ENCODE peak calls at places on chromosomes 1 and 21, in eight cellular contexts. L is ELR; W is M059J; A is stimulated activated CD4-positive, alpha-beta T cell treated with anti-CD3 and anti-CD28 coated beads, Interleukin-4, amount 100 ng/mL, for 48 hours; T is stimulated activated CD8-positive, alpha-beta memory T cell treated with anti-CD3 and anti-CD28 coated beads, Interleukin-15, amount 100 ng/mL, for 24 hours; V is HTR-8/SVneo; M is NCI-H1930; K is T-helper 9 cell. E is an unnamed sample.

GRCh38 chr1:76835203-76835602 is 32.1 kb upstream of the ST6GALNAC5 start:
- DNase-seq in L (no peak), W (peak), A (no peak), T (no peak), V (no peak), M (no peak), K (no peak), E (no peak)

GRCh38 chr1:194014004-194014403 is 827.6 kb upstream of the B3GALT2 start:
- DNase-seq in L (peak), W (peak), A (no peak), T (no peak), V (no peak), M (no peak), K (no peak), E (no peak)

GRCh38 chr1:74368335-74368734 is 133.1 kb downstream of the TNNI3K start:
- DNase-seq in L (peak), W (no peak), A (no peak), T (no peak), V (no peak), M (no peak), K (no peak), E (no peak)

GRCh38 chr1:20936621-20937020 is 149.5 kb upstream of the HP1BP3 start:
- DNase-seq in L (no peak), W (no peak), A (no peak), T (no peak), V (no peak), M (no peak), K (no peak), E (no peak)

GRCh38 chr1:228510101-228510850 is 23.1 kb downstream of the RNF187 start:
- DNase-seq in L (no peak), W (no peak), A (no peak), T (no peak), V (no peak), M (no peak), K (no peak), E (no peak)

GRCh38 chr1:65317866-65318653 is 8.7 kb downstream of the DNAJC6 start:
- DNase-seq in L (no peak), W (no peak), A (no peak), T (no peak), V (no peak), M (no peak), K (no peak), E (no peak)

GRCh38 chr1:51058863-51059262 is 43.2 kb upstream of the C1orf185 start:
- DNase-seq in L (peak), W (no peak), A (no peak), T (no peak), V (no peak), M (no peak), K (no peak), E (no peak)

GRCh38 chr1:7552402-7552801 is 218.7 kb upstream of the VAMP3 start:
- DNase-seq in L (no peak), W (peak), A (no peak), T (no peak), V (peak), M (no peak), K (no peak), E (no peak)

GRCh38 chr1:11376981-11377583 is 101.9 kb upstream of the DISP3 start:
- DNase-seq in L (no peak), W (no peak), A (no peak), T (no peak), V (no peak), M (no peak), K (no peak), E (no peak)

GRCh38 chr1:225921734-225922709 is 2.0 kb downstream of the PYCR2 start:
- DNase-seq in L (no peak), W (peak), A (no peak), T (no peak), V (no peak), M (no peak), K (no peak), E (no peak)

GRCh38 chr1:76867342-76868130 is at the start of gene ST6GALNAC5:
- DNase-seq in L (peak), W (peak), A (peak), T (no peak), V (peak), M (peak), K (no peak), E (peak)

GRCh38 chr1:218813247-218813646 is 360.4 kb upstream of the LYPLAL1 start:
- DNase-seq in L (peak), W (peak), A (no peak), T (no peak), V (no peak), M (no peak), K (no peak), E (no peak)

GRCh38 chr21:42537106-42537742 is 23.6 kb downstream of the SLC37A1 start:
- DNase-seq in L (peak), W (peak), A (no peak), T (no peak), V (no peak), M (no peak), K (no peak), E (no peak)

GRCh38 chr1:225539069-225539468 is 111.2 kb upstream of the LBR start:
- DNase-seq in L (no peak), W (no peak), A (no peak), T (no peak), V (no peak), M (no peak), K (no peak), E (no peak)

GRCh38 chr1:220915117-220915440 is 35.8 kb downstream of the HLX start:
- DNase-seq in L (no peak), W (no peak), A (no peak), T (no peak), V (no peak), M (no peak), K (no peak), E (no peak)

GRCh38 chr1:187551061-187551460 is 722.3 kb downstream of the PLA2G4A start:
- DNase-seq in L (no peak), W (no peak), A (no peak), T (no peak), V (no peak), M (no peak), K (no peak), E (no peak)

GRCh38 chr1:15958788-15959187 is 17.1 kb downstream of the ZBTB17 start:
- DNase-seq in L (peak), W (peak), A (no peak), T (no peak), V (no peak), M (no peak), K (no peak), E (no peak)

GRCh38 chr1:89697397-89697796 is 64.5 kb downstream of the LRRC8C start:
- DNase-seq in L (no peak), W (no peak), A (no peak), T (no peak), V (no peak), M (no peak), K (no peak), E (no peak)

GRCh38 chr1:185208626-185209170 is 51.7 kb downstream of the SWT1 start:
- DNase-seq in L (peak), W (peak), A (no peak), T (no peak), V (no peak), M (no peak), K (no peak), E (no peak)

E was measured in nucleus accumbens.